ENCODE peak calls at places on chromosomes 11 and 22, in four cellular contexts. T is NB4, C is ovary, W is HCT116. F is an unnamed sample.

GRCh38 chr11:27018902-27019544 is 21.6 kb upstream of the BBOX1 start:
- DNase-seq in W (no peak), C (no peak), T (no peak), F (no peak)

GRCh38 chr11:36400768-36401455 is 104.8 kb downstream of the PRR5L start:
- DNase-seq in T (no peak), W (no peak), C (no peak), F (no peak)

GRCh38 chr11:61626580-61627380 is 45.9 kb upstream of the SYT7 start:
- DNase-seq in W (no peak), C (no peak), T (no peak), F (no peak)

GRCh38 chr11:1549355-1550330 is 22.4 kb downstream of the DUSP8 start:
- DNase-seq in W (no peak), C (no peak), T (peak), F (no peak)

GRCh38 chr11:10490398-10491232 is 35.6 kb downstream of the AMPD3 start:
- DNase-seq in T (peak), W (peak), C (peak), F (peak)

GRCh38 chr11:114171257-114172054 is 111.9 kb downstream of the ZBTB16 start:
- DNase-seq in C (peak), T (no peak), W (no peak), F (peak)

GRCh38 chr11:66595245-66595904 is 2.4 kb downstream of the CCS start:
- DNase-seq in C (peak), T (peak), W (no peak), F (peak)

GRCh38 chr11:129701706-129702105 is 113.9 kb upstream of the TMEM45B start:
- DNase-seq in C (no peak), W (no peak), T (no peak), F (no peak)

GRCh38 chr22:40193429-40194421 is 16.0 kb downstream of the TNRC6B start:
- DNase-seq in C (no peak), W (no peak), T (no peak), F (peak)

GRCh38 chr22:45977003-45977395 is at the start of gene WNT7B:
- DNase-seq in T (peak), W (peak), C (no peak), F (peak)

GRCh38 chr11:93820085-93820710 is 30.2 kb downstream of the VSTM5 start:
- DNase-seq in C (no peak), T (no peak), W (no peak), F (no peak)

GRCh38 chr22:49191506-49191980 is 636.1 kb downstream of the BRD1 start:
- DNase-seq in C (no peak), W (no peak), T (no peak), F (no peak)

GRCh38 chr22:49189871-49190270 is 637.8 kb downstream of the BRD1 start:
- DNase-seq in T (no peak), W (no peak), C (no peak), F (no peak)

GRCh38 chr22:49192180-49192856 is 635.4 kb downstream of the BRD1 start:
- DNase-seq in C (no peak), W (no peak), T (no peak), F (no peak)

GRCh38 chr22:49192857-49193250 is 634.8 kb downstream of the BRD1 start:
- DNase-seq in W (no peak), T (no peak), C (no peak), F (no peak)

DNA sequence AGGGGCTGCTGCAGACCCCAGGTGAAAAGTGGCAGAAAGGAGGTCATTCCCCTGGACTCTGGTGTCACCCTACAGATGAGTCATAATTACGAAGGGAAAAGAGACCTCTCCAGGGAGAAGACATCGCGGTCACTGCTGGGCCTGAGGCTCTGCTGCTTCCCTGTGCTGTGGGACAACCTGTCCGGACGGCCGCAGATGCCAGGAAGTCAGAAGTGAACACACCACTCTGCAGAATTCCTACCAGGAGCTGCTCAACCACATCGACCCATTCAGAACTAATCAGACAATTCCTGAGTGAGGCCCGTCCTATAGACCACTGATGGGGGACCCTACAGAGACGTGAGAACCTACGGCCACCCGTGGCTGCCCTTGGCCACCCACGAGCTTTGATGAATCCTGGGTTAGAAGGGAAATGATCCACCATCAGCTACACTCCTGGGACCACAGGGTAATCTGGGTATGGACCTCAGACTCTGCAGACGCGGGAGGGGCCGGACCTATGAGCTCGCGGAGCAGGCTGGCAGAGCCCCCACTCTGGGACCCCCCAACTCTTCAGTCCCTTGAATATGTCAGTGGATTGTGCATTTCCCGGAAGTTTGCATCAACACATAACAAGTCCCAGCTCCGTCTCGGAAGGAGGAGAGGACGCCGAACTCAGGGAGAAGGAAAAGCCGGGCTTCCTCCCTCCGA is 636.7 kb downstream of the BRD1 start:
- DNase-seq in T (no peak), C (no peak), W (no peak), F (no peak)
- TF ChIP-seq POLR2A in T (no peak), C (no peak), W (no peak), F (no peak)

GRCh38 chr11:64356498-64357411 is 2.2 kb upstream of the RPS6KA4 start:
- DNase-seq in W (peak), C (no peak), T (peak), F (peak)

GRCh38 chr11:64353761-64354506 is 5.0 kb upstream of the RPS6KA4 start:
- DNase-seq in T (no peak), C (no peak), W (no peak), F (no peak)

GRCh38 chr11:64357446-64357845 is 1.5 kb upstream of the RPS6KA4 start:
- DNase-seq in W (no peak), T (no peak), C (no peak), F (no peak)

GRCh38 chr11:64353101-64353738 is 5.7 kb upstream of the RPS6KA4 start:
- DNase-seq in C (no peak), W (no peak), T (no peak), F (no peak)

DNA sequence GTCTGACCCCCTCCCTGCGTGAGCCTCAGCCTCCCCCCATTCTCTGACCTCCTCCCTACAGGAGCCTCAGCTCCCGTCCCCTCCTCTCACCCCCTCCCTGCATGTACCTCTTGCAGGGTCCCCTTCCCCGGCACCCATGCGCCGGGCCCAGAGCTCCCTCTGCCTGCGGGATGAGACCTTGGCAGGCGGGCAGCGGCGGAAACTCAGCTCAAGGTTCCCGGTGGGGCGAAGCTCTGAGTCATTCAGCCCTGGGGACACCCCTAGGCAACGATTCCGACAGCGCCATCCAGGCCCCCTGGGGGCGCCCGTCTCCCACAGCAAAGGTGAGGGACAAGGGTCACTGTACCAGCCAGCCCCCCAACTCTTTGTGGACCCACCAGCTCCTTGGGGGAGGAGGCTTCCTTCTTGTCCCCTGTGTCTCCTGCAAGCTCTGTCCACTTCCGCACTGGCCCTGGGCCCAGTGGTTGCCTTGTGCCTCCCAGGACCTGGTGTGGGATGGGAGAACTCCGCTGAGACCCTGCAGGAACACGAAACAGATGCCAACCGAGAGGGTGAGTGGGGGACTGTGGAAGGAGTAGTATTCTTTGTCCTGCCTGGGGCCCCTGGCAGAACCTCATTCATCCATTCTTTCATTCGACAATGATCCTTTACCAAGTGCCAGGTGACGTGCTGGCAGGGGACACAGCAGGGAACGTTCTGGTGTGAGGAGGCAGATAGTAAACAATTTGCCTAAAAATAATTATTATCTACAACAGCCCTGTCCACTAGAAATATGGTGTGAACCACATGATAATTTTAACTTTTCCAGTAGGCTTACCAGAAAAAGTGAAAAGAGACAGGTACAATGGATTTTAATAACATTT is 3.7 kb upstream of the RPS6KA4 start:
- DNase-seq in T (peak), W (peak), C (peak), F (peak)
- TF ChIP-seq POLR2A in T (no peak), W (no peak), C (no peak), F (peak)

GRCh38 chr22:26632422-26633155 is 10.8 kb downstream of the CRYBA4 start:
- DNase-seq in W (no peak), T (no peak), C (no peak), F (peak)
- TF ChIP-seq POLR2A in W (no peak), T (no peak), C (no peak), F (peak)

GRCh38 chr22:36320553-36320952 is 67.2 kb downstream of the MYH9 start:
- DNase-seq in W (no peak), T (no peak), C (no peak), F (no peak)

GRCh38 chr22:36316419-36316818 is 63.5 kb downstream of the APOL1 start:
- DNase-seq in W (no peak), C (no peak), T (no peak), F (no peak)

GRCh38 chr22:36317658-36318271 is 64.8 kb downstream of the APOL1 start:
- DNase-seq in W (no peak), T (no peak), C (no peak), F (no peak)

GRCh38 chr22:36319595-36320497 is 66.9 kb downstream of the APOL1 start:
- DNase-seq in T (no peak), C (no peak), W (no peak), F (no peak)

GRCh38 chr22:36318442-36318841 is 65.5 kb downstream of the APOL1 start:
- DNase-seq in W (no peak), C (no peak), T (no peak), F (no peak)
- TF ChIP-seq POLR2A in W (no peak), C (no peak), T (no peak), F (no peak)

GRCh38 chr11:110098645-110099044 is 5.5 kb downstream of the ZC3H12C start:
- DNase-seq in C (no peak), T (no peak), W (no peak), F (no peak)

GRCh38 chr11:110096369-110096976 is 3.3 kb downstream of the ZC3H12C start:
- DNase-seq in C (no peak), T (no peak), W (no peak), F (no peak)

GRCh38 chr11:110095554-110095953 is 2.4 kb downstream of the ZC3H12C start:
- DNase-seq in T (no peak), C (no peak), W (peak), F (no peak)

GRCh38 chr11:110094298-110095073 is 1.3 kb downstream of the ZC3H12C start:
- DNase-seq in W (no peak), C (no peak), T (no peak), F (no peak)

GRCh38 chr11:110097459-110098012 is 4.3 kb downstream of the ZC3H12C start:
- DNase-seq in W (no peak), C (no peak), T (no peak), F (no peak)
- TF ChIP-seq POLR2A in W (no peak), C (no peak), T (no peak), F (no peak)

DNA sequence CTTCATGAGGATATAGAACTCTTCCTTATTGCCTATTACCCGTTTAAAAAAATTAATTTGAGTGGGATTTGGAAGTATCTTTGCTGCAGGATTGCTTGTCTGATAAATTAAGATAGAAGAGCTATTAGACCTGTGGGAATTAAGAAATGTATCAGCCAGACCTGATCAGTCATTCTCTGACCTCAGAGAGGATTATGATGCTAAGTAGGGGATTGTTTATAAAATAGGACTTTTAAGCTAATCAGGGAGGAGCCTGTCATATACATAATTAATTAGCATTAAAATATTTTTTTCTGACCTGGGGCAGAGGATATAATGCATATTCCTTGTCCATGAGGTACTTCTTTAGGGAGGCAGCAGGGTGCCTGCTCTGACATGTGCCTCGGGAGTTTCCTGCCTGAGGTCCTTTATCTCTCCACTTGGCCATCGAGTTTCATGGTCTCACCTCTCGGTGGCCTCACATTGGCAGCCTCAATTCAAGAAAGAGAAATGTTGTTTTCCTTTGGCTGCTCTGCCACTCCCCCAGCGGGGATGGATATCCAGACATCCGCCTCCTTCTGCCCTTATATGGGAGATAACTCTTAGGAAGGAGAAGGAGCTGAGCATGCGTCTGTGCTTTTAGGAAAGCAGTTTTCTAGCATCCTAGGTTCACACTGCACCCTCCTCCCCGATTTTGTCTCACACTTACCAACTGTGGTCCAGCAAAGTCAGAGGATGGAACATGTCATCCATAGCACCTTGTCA is 41.1 kb downstream of the DIXDC1 start:
- DNase-seq in C (peak), W (no peak), T (no peak), F (no peak)
- TF ChIP-seq POLR2A in C (no peak), W (no peak), T (no peak), F (no peak)

GRCh38 chr22:38863531-38864131 is 8.4 kb downstream of the CBX6 start:
- DNase-seq in W (no peak), C (no peak), T (no peak), F (no peak)
- TF ChIP-seq POLR2A in W (no peak), C (no peak), T (no peak), F (no peak)